ENCODE peak calls at places on chromosomes 4 and X, in five cellular contexts. Y is IMR-90, F is H9, A is mesenchymal stem cell, C is neuronal stem cell. K is an unnamed sample.

GRCh38 chr4:34486964-34487363 is 1757.3 kb downstream of the ARAP2 start:
- DNase-seq in C (no peak), F (no peak), A (no peak), Y (no peak), K (no peak)

GRCh38 chr4:151990201-151990600 is 229.4 kb upstream of the GATB start:
- DNase-seq in A (no peak), Y (peak; percentile 41), F (no peak), C (no peak), K (peak; percentile 60)

GRCh38 chr4:132065940-132066495 is 1083.1 kb upstream of the PCDH10 start:
- DNase-seq in C (no peak), Y (peak; percentile 71), F (no peak), A (peak; percentile 23), K (no peak)

GRCh38 chr4:39181520-39181904 is 817 bp upstream of the WDR19 start:
- DNase-seq in Y (no peak), C (no peak), A (no peak), F (no peak), K (no peak)

GRCh38 chr4:88382621-88383020 is 4.0 kb downstream of the HERC6 start:
- DNase-seq in C (no peak), F (no peak), A (no peak), Y (no peak), K (no peak)

GRCh38 chrX:8726031-8726652 is 5.8 kb downstream of the ANOS1 start:
- DNase-seq in Y (no peak), A (peak; percentile 35), F (no peak), C (no peak), K (peak; percentile 85)

GRCh38 chrX:2401590-2402360 is 99.0 kb downstream of the DHRSX start:
- DNase-seq in A (no peak), Y (no peak), F (no peak), C (peak; percentile 83), K (peak; percentile 70)

GRCh38 chr4:167642250-167642649 is 408.0 kb upstream of the SPOCK3 start:
- DNase-seq in Y (no peak), A (no peak), C (no peak), F (no peak), K (no peak)

GRCh38 chrX:64204701-64205440 is 637 bp downstream of the AMER1 start:
- DNase-seq in Y (peak; percentile 19), C (no peak), A (peak; percentile 42), F (peak; percentile 36), K (peak; percentile 52)

GRCh38 chr4:74934016-74934821 is 1.3 kb downstream of the PARM1 start:
- DNase-seq in A (peak; percentile 78), Y (peak; percentile 14), C (no peak), F (peak; percentile 47), K (peak; percentile 41)

GRCh38 chr4:22235798-22236197 is 280.1 kb downstream of the ADGRA3 start:
- DNase-seq in F (no peak), A (no peak), C (no peak), Y (no peak), K (peak; percentile 4)

GRCh38 chr4:4821577-4821976 is 37.9 kb upstream of the MSX1 start:
- DNase-seq in C (no peak), Y (no peak), A (no peak), F (no peak), K (no peak)

GRCh38 chr4:1520145-1520661 is 114.0 kb upstream of the NKX1-1 start:
- DNase-seq in A (no peak), F (no peak), C (no peak), Y (no peak), K (peak; percentile 14)

GRCh38 chr4:138275946-138276621 is 33.9 kb upstream of the SLC7A11 start:
- DNase-seq in C (no peak), A (peak; percentile 89), Y (peak; percentile 91), F (no peak), K (peak; percentile 67)

GRCh38 chr4:158018090-158018808 is 154.6 kb downstream of the GASK1B start:
- DNase-seq in C (no peak), Y (no peak), F (no peak), A (no peak), K (no peak)

GRCh38 chr4:154781126-154781982 is at the start of gene RBM46:
- DNase-seq in Y (no peak), C (no peak), A (no peak), F (peak; percentile 53), K (no peak)

GRCh38 chr4:77229433-77229832 is 72.4 kb downstream of the CCNG2 start:
- DNase-seq in A (no peak), C (no peak), Y (no peak), F (no peak), K (no peak)

GRCh38 chrX:11367609-11368430 is 74.6 kb downstream of the AMELX start:
- DNase-seq in C (no peak), F (no peak), A (peak; percentile 63), Y (peak; percentile 10), K (no peak)

GRCh38 chrX:152725409-152725808 is 8.1 kb downstream of the CSAG1 start:
- DNase-seq in F (no peak), Y (no peak), A (no peak), C (no peak), K (no peak)

GRCh38 chr4:80577991-80578390 is 242.5 kb downstream of the CFAP299 start:
- DNase-seq in C (no peak), A (no peak), F (no peak), Y (no peak), K (no peak)

GRCh38 chrX:38754102-38754790 is 47.0 kb upstream of the MID1IP1 start:
- DNase-seq in F (peak; percentile 32), Y (peak; percentile 58), A (peak; percentile 54), C (peak; percentile 26), K (peak; percentile 60)

GRCh38 chr4:1009647-1010521 is 1.5 kb upstream of the FGFRL1 start:
- DNase-seq in Y (peak; percentile 36), F (peak; percentile 73), C (no peak), A (peak; percentile 53), K (peak; percentile 45)

GRCh38 chrX:136708348-136708747 is 60.4 kb downstream of the CD40LG start:
- DNase-seq in A (peak; percentile 12), F (no peak), Y (peak; percentile 13), C (no peak), K (no peak)

GRCh38 chr4:929970-930625 is 2.0 kb downstream of the GAK start:
- DNase-seq in C (no peak), A (peak; percentile 67), F (no peak), Y (peak; percentile 71), K (no peak)

GRCh38 chr4:1115528-1116293 is 2.3 kb upstream of the RNF212 start:
- DNase-seq in C (no peak), A (no peak), F (no peak), Y (no peak), K (no peak)

GRCh38 chr4:85778809-85779124 is 303.8 kb downstream of the ARHGAP24 start:
- DNase-seq in F (no peak), C (no peak), A (peak; percentile 69), Y (peak; percentile 38), K (no peak)

GRCh38 chr4:35503435-35503834 is 740.9 kb downstream of the ARAP2 start:
- DNase-seq in C (no peak), A (no peak), F (no peak), Y (no peak), K (no peak)

GRCh38 chrX:41441934-41442823 is 5.0 kb upstream of the NYX start:
- DNase-seq in C (peak; percentile 29), Y (peak; percentile 55), A (peak; percentile 90), F (peak; percentile 86), K (peak; percentile 74)

GRCh38 chr4:149311076-149311475 is 504.6 kb downstream of the IQCM start:
- DNase-seq in A (no peak), F (no peak), C (no peak), Y (no peak), K (no peak)

GRCh38 chr4:166257891-166258290 is 384.9 kb downstream of the TLL1 start:
- DNase-seq in A (no peak), Y (no peak), F (no peak), C (no peak), K (no peak)

GRCh38 chr4:153083447-153083921 is 120.8 kb upstream of the TRIM2 start:
- DNase-seq in C (peak; percentile 70), Y (peak; percentile 78), F (peak; percentile 86), A (peak; percentile 82), K (peak; percentile 94)
- H2BK120ac ChIP-seq in C (no peak overlapping the region), Y (no peak overlapping the region), F (no peak overlapping the region), A (no peak overlapping the region), K (no peak overlapping the region)

DNA sequence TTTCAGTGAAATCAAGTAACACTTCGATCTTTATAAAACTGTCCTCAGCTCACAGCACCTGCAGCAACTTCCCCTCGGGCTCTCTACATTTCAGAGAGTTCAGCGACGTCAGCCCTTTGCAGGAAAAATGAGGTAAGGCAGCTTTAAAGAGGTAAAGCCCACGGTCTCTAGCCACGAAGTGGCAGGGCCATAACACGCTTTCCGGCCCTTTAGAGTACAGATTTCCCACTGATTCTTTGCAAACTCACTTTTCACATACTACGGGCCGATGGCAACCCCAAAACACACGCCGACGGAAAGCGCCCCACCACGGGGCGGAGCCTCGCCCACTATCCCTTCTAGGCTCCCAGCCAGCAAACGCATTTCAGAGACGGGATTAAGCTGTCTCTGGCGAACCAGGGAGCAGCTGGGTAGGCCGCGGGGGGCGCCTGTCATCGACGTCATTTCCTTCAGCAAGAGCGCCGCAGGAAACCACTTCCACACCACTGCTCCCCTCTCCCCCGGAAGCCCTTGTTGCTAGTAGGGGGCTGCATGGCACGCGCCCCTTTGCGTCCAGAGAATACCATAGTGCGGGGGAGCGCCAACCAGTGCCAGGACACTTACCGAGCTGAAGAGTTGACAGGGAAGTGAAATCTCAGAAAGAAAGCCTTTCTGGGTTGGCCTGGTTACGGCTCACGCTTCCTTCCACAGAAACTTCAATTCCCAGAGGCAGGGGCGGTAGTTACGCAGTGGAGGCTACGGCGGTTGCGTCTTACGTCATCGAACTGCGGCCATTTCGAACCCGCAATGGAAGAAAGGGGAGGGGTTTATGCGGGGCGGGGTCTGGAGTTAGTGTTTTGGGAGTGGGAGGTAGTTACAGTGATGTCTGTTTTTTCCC is at the start of gene TRMT10A:
- DNase-seq in A (peak; percentile 99), F (peak; percentile 98), Y (peak; percentile 98), C (peak; percentile 95), K (peak; percentile 99)
- H2BK120ac ChIP-seq in A (peak within 1 kb of the TSS; percentile 75), F (no peak within 1 kb of the TSS), Y (peak within 1 kb of the TSS; percentile 98), C (no peak within 1 kb of the TSS), K (no peak within 1 kb of the TSS)

GRCh38 chr4:95263391-95263790 is 285.4 kb downstream of the UNC5C start:
- DNase-seq in Y (peak; percentile 6), A (peak; percentile 12), C (no peak), F (no peak), K (no peak)

GRCh38 chr4:95267081-95267480 is 281.7 kb downstream of the UNC5C start:
- DNase-seq in A (peak; percentile 62), F (no peak), Y (peak; percentile 25), C (no peak), K (peak; percentile 42)

GRCh38 chr4:95264843-95265242 is 283.9 kb downstream of the UNC5C start:
- DNase-seq in F (no peak), C (no peak), Y (no peak), A (no peak), K (no peak)

GRCh38 chr4:95265814-95266740 is 282.7 kb downstream of the UNC5C start:
- DNase-seq in Y (no peak), F (no peak), C (no peak), A (no peak), K (no peak)

GRCh38 chr4:95263960-95264359 is 284.8 kb downstream of the UNC5C start:
- DNase-seq in Y (no peak), C (no peak), A (no peak), F (no peak), K (no peak)
- H2BK120ac ChIP-seq in Y (no peak overlapping the region), C (no peak overlapping the region), A (no peak overlapping the region), F (no peak overlapping the region), K (no peak overlapping the region)

DNA sequence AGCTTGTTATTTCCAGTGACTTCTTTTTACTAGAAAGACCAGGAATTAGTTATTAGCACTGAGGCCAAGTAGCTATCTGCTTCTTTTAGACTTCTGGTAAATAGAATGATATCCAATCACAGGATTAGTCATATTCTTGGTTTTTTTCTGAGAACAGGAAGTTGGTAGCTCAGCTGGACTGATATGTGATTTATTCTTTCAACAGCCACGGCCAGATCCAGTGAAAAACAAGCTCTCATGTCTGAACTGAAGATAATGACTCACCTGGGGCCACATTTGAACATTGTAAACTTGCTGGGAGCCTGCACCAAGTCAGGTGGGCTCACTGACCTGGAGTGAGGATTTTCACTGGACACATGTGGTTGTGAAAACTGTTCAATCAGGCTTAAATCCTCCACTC is 48.6 kb downstream of the PDGFRA start:
- DNase-seq in C (no peak), F (no peak), A (peak; percentile 73), Y (peak; percentile 92), K (no peak)
- H2BK120ac ChIP-seq in C (no peak overlapping the region), F (no peak overlapping the region), A (no peak overlapping the region), Y (no peak overlapping the region), K (no peak overlapping the region)